ENCODE peak calls at places on chromosomes 13 and 19, in eight cellular contexts. X is Peyer's patch, M is endothelial cell of umbilical vein, T is psoas muscle, O is adrenal gland, E is fibroblast of lung, H is heart left ventricle, Y is esophagus squamous epithelium. N is an unnamed sample.
A peak's percentile ranks its signal among the peaks of the same experiment; 100 is the strongest.

GRCh38 chr19:4971424-4971793 is 2.5 kb downstream of the KDM4B start:
- DNase-seq in T (no peak), E (no peak), M (no peak), Y (no peak), O (peak; percentile 70), X (peak; percentile 71), H (no peak), N (no peak)

GRCh38 chr13:33069365-33069764 is 53.1 kb downstream of the KL start:
- DNase-seq in H (no peak), E (no peak), Y (no peak), M (peak; percentile 25), O (no peak), T (no peak), X (no peak), N (no peak)

GRCh38 chr13:84400711-84401110 is 518.4 kb upstream of the SLITRK1 start:
- DNase-seq in O (no peak), Y (no peak), M (no peak), X (no peak), T (no peak), H (no peak), E (peak; percentile 98), N (no peak)

GRCh38 chr19:18239303-18239702 is 13.1 kb upstream of the PDE4C start:
- DNase-seq in Y (no peak), M (no peak), X (no peak), H (no peak), E (no peak), T (no peak), O (no peak), N (no peak)

GRCh38 chr19:42360787-42361544 is 29.1 kb downstream of the CNFN start:
- DNase-seq in O (no peak), T (no peak), Y (no peak), H (peak; percentile 6), X (no peak), M (no peak), E (peak; percentile 33), N (no peak)

GRCh38 chr19:29245221-29245620 is 32.3 kb upstream of the UQCRFS1 start:
- DNase-seq in X (no peak), E (no peak), H (no peak), T (no peak), Y (no peak), O (peak; percentile 26), M (no peak), N (no peak)

GRCh38 chr13:35388979-35389378 is 87.5 kb downstream of the MAB21L1 start:
- DNase-seq in Y (no peak), M (peak; percentile 87), E (peak; percentile 36), O (no peak), X (no peak), H (no peak), T (no peak), N (no peak)

GRCh38 chr13:91313103-91313502 is 34.4 kb upstream of the MIR17HG start:
- DNase-seq in X (no peak), M (peak; percentile 51), Y (no peak), O (peak; percentile 2), H (no peak), T (no peak), E (peak; percentile 6), N (no peak)

DNA sequence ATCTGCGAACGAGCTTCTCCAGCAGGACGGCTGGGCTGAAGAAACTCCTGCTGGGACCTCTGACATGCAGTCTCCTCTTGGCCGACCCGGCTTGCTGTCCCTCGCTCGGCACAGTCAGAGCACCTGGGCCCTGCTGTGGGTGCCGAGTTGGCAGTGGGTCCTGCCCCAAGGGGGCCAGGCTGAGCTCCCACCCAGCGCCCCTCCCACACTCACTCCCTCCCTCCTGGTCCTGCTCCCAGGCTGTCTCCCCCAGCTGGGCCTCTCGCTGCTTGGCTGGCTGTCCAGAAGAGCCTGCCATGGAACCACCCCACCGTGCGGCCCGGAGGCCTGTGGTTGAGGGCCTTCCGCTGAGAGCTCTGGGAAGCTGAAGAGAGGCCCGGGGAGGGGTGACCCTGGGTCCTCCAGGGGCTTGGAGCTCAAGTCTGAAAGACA is 6.0 kb downstream of the AKT2 start:
- DNase-seq in X (no peak), H (peak; percentile 87), E (peak; percentile 14), O (no peak), T (peak; percentile 87), Y (no peak), M (no peak), N (peak; percentile 77)
- H3K4me1 ChIP-seq in X (peaks cover 9% of the 10 kb centered on the region), H (peaks cover 5% of the 10 kb centered on the region), E (peaks cover 14% of the 10 kb centered on the region), O (peaks cover 41% of the 10 kb centered on the region), T (peaks cover 89% of the 10 kb centered on the region), Y (peaks cover 97% of the 10 kb centered on the region), M (peaks cover 4% of the 10 kb centered on the region), N (peaks cover 30% of the 10 kb centered on the region)

DNA sequence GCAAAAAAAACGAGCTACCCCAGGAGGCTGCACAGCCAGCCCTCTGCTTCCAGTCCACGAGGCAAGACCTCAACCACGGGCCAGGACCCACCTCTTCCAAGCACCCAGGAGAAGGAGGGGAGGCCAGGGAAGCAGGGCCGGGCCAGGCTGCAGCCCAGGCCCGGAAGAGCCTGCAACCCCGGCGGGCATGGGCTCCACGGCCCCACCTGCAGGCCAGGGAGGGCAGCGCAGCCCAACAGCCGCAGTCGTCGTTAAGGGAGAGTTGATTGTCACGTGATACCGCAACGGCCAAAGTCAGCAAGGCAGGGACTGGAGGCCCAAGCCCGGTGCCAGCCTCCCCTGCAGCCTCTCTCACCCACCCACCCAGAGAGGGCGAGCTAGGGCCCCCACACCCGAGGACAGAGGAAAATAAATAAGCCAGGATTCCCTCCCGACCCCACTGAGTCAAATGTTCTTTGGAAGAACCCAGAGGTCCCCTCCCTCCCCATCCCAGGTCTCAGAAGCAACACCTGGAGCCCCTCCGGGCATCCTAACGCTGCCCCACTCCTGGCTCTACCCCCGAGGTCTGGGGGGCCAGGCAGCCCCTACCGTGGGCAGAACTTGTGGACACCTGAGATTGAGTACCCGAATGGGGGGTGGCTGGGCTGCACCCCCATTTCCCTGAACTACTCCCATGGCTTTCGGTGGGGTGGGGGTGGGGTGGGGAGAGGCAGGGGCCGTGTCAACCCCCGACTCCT is 5.2 kb upstream of the REXO1 start:
- DNase-seq in M (peak; percentile 79), H (peak; percentile 89), E (peak; percentile 57), T (peak; percentile 88), Y (no peak), O (peak; percentile 92), X (peak; percentile 94), N (peak; percentile 90)
- H3K4me3 ChIP-seq in M (no peak overlapping the region), H (no peak overlapping the region), E (no peak overlapping the region), T (peak overlapping the region; percentile 4), Y (no peak overlapping the region), O (no peak overlapping the region), X (peak overlapping the region; percentile 15), N (no peak overlapping the region)

GRCh38 chr19:44749318-44749717 is 810 bp downstream of the BCL3 start:
- DNase-seq in X (peak; percentile 45), T (no peak), H (no peak), O (no peak), E (no peak), Y (no peak), M (no peak), N (no peak)
- H3K4me1 ChIP-seq in X (peaks cover 6% of the 10 kb centered on the region), T (peaks cover 36% of the 10 kb centered on the region), H (peaks cover 2% of the 10 kb centered on the region), O (peaks cover 49% of the 10 kb centered on the region), E (peaks cover 44% of the 10 kb centered on the region), Y (peaks cover 95% of the 10 kb centered on the region), M (peaks cover 37% of the 10 kb centered on the region), N (peaks cover 24% of the 10 kb centered on the region)

GRCh38 chr19:11192957-11193939 is 4.1 kb downstream of the KANK2 start:
- DNase-seq in H (no peak), X (peak; percentile 42), E (no peak), O (no peak), T (no peak), Y (no peak), M (no peak), N (no peak)
- H3K4me3 ChIP-seq in H (no peak overlapping the region), X (no peak overlapping the region), E (peak overlapping the region; percentile 94), O (no peak overlapping the region), T (no peak overlapping the region), Y (peak overlapping the region; percentile 3), M (no peak overlapping the region), N (no peak overlapping the region)